ENCODE peak calls at places on chromosomes 13 and 19, in seven cellular contexts. B is heart left ventricle; U is epithelial cell of prostate; R is GM23338; E is OCI-LY7; Y is neuronal stem cell; F is CD4-positive, alpha-beta T cell. I is an unnamed sample.

GRCh38 chr13:26710166-26710565 is 50.4 kb downstream of the GPR12 start:
- DNase-seq in B (no peak), U (no peak), R (peak; percentile 51), E (no peak), Y (no peak), F (no peak), I (no peak)

GRCh38 chr19:50657672-50658437 is 8.6 kb downstream of the C19orf81 start:
- DNase-seq in B (peak; percentile 86), U (peak; percentile 78), R (peak; percentile 100), E (peak; percentile 98), Y (peak; percentile 100), F (peak; percentile 52), I (peak; percentile 97)

GRCh38 chr19:54415208-54415900 is at the start of gene TTYH1:
- DNase-seq in B (no peak), U (no peak), R (peak; percentile 66), E (no peak), Y (no peak), F (peak; percentile 22), I (peak; percentile 62)

GRCh38 chr19:3381701-3382372 is 15.5 kb downstream of the NFIC start:
- DNase-seq in B (no peak), U (no peak), R (no peak), E (no peak), Y (no peak), F (no peak), I (no peak)

GRCh38 chr19:46373573-46374359 is 26.9 kb downstream of the PPP5C start:
- DNase-seq in B (peak; percentile 88), U (peak; percentile 99), R (peak; percentile 80), E (no peak), Y (peak; percentile 20), F (no peak), I (peak; percentile 98)

GRCh38 chr19:54420068-54420382 is 4.8 kb downstream of the TTYH1 start:
- DNase-seq in B (no peak), U (no peak), R (no peak), E (no peak), Y (no peak), F (no peak), I (no peak)

GRCh38 chr13:99894835-99895427 is 76.6 kb downstream of the ZIC5 start:
- DNase-seq in B (no peak), U (no peak), R (peak; percentile 74), E (no peak), Y (no peak), F (no peak), I (no peak)

GRCh38 chr19:46787331-46788100 is 878 bp downstream of the SLC1A5 start:
- DNase-seq in B (peak; percentile 80), U (no peak), R (peak; percentile 65), E (peak; percentile 56), Y (peak; percentile 52), F (peak; percentile 16), I (peak; percentile 90)

GRCh38 chr19:29111581-29111980 is 101.4 kb downstream of the UQCRFS1 start:
- DNase-seq in B (no peak), U (no peak), R (no peak), E (no peak), Y (no peak), F (no peak), I (no peak)

GRCh38 chr19:32322541-32322940 is 22.9 kb upstream of the ZNF507 start:
- DNase-seq in B (no peak), U (no peak), R (no peak), E (no peak), Y (no peak), F (no peak), I (no peak)

GRCh38 chr13:51453959-51454703 is 1.3 kb upstream of the INTS6 start:
- DNase-seq in B (no peak), U (no peak), R (peak; percentile 53), E (peak; percentile 55), Y (peak; percentile 8), F (peak; percentile 15), I (no peak)

GRCh38 chr19:6275170-6275744 is 4.5 kb downstream of the MLLT1 start:
- DNase-seq in B (no peak), U (no peak), R (no peak), E (no peak), Y (no peak), F (no peak), I (peak; percentile 59)

GRCh38 chr13:107625648-107626047 is 589.7 kb downstream of the LIG4 start:
- DNase-seq in B (no peak), U (no peak), R (no peak), E (no peak), Y (no peak), F (no peak), I (no peak)

GRCh38 chr19:680287-681028 is 4.3 kb downstream of the FSTL3 start:
- DNase-seq in B (peak; percentile 100), U (peak; percentile 91), R (peak; percentile 97), E (peak; percentile 98), Y (peak; percentile 98), F (peak; percentile 100), I (peak; percentile 100)

GRCh38 chr19:682678-683320 is 6.6 kb downstream of the FSTL3 start:
- DNase-seq in B (no peak), U (no peak), R (no peak), E (no peak), Y (no peak), F (no peak), I (peak; percentile 83)

GRCh38 chr19:681638-682037 is 5.4 kb downstream of the FSTL3 start:
- DNase-seq in B (no peak), U (no peak), R (no peak), E (no peak), Y (no peak), F (no peak), I (peak; percentile 72)

GRCh38 chr19:679418-680286 is 3.5 kb downstream of the FSTL3 start:
- DNase-seq in B (peak; percentile 84), U (no peak), R (peak; percentile 68), E (peak; percentile 54), Y (no peak), F (no peak), I (peak; percentile 93)

GRCh38 chr19:681029-681626 is 4.9 kb downstream of the FSTL3 start:
- DNase-seq in B (peak; percentile 94), U (no peak), R (peak; percentile 96), E (peak; percentile 93), Y (no peak), F (no peak), I (peak; percentile 90)
- H3K27ac ChIP-seq in B (no peak overlapping the region), U (peak overlapping the region; percentile 92), R (no peak overlapping the region), E (peak overlapping the region; percentile 65), Y (peak overlapping the region; percentile 59), F (peak overlapping the region; percentile 66), I (peak overlapping the region; percentile 86)

DNA sequence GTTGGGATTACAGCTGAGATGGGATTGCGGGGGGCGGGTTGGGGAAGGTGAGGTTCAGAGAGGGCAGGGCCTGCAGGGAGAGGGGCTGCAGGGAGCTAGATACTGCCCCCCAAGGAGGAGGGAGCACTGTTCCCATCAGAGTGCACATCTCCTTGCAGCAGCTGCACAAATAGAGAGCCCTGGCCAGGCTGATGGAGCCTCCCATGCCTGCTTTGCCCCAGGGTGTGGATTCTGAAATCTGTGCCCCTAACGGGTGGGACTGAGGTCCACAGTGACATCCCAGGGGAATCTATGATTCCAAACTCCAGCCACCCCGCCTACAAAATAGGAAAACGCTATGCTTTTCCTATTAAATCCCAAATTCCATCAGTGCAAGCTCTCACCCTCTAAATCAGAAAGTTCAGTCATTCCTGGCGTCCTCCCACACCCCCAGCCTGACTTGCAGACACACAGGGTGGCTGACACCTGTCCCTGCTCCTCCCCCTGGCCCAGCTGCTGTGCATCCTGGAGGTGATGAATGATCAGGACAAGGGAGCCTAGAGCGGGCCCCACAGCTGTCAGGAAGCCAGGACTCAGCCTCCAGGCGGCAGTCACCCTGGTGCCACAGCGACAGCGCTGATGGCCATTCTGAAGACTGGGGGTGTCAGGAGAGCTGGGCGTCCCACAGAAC is 6.3 kb upstream of the CEACAM21 start:
- DNase-seq in B (no peak), U (no peak), R (peak; percentile 21), E (no peak), Y (no peak), F (no peak), I (no peak)
- H3K27ac ChIP-seq in B (no peak overlapping the region), U (no peak overlapping the region), R (no peak overlapping the region), E (no peak overlapping the region), Y (no peak overlapping the region), F (no peak overlapping the region), I (no peak overlapping the region)

DNA sequence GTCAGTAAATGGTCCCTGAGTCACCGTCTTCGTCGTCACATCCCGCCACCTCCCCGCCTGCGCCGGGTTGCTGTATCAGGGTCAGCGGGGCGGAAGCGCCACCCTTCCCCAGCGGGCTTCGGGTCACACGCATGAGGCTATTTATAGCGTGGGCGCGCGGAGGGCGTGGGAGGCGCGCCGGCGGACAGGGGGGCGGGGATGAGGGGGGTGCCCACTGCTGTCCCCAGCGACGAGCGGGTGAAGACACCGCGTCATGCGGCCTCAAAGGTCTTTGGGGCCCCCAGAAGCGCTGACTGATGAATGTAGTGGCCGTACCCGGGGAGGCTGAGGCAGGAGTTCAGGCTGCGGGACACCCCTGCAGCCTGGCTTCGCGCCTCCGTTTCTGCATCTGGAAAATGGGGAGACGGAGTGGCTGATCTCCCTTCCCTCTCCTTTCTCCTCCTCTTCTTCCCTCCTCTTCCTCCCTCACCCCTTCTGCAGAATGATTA is 7.9 kb downstream of the UNC13A start:
- DNase-seq in B (peak; percentile 87), U (no peak), R (peak; percentile 64), E (peak; percentile 29), Y (no peak), F (no peak), I (peak; percentile 94)
- H3K27ac ChIP-seq in B (peak overlapping the region; percentile 6), U (no peak overlapping the region), R (no peak overlapping the region), E (no peak overlapping the region), Y (no peak overlapping the region), F (no peak overlapping the region), I (peak overlapping the region; percentile 17)

DNA sequence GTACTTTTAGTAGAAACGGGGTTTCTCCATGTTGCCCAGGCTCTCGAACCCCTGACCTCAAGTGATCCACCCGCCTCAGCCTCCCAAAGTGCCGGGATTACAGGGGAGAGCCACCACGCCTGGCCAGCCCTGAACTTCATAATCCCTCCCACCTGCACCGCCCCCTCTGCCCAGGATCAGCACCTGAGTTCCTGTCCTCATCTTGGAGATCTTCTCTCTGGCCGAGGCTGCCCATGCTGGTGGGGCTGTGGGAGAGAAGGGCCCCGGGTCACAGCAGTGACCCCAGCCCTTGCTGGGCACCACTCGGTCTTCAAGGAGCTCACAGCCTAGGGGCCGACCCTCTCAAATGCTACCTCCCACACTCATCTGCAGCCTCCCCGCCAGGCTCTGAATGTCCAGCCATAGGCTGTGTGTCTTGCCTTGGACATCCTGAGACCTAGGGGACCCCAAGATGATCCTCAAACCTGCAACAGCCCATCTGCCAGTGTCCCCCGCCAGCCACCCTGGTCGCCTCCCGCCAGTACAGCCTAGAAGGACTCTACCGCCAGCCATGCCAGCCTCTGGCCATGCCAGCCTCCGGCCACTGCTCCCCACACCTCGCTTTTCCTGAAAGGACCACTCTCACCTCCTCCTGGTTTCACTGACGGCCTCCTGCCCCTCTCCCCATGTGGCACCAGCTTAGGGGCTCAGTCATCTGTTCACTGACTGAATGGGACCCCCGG is 1.5 kb downstream of the ATP8B3 start:
- DNase-seq in B (no peak), U (no peak), R (no peak), E (no peak), Y (no peak), F (no peak), I (no peak)
- H3K27ac ChIP-seq in B (no peak overlapping the region), U (no peak overlapping the region), R (no peak overlapping the region), E (no peak overlapping the region), Y (no peak overlapping the region), F (no peak overlapping the region), I (no peak overlapping the region)

I was measured in kidney.